ENCODE peak calls at places on chromosomes 5 and 9, in six cellular contexts. S, E, V, U, B and Y are unnamed samples.

GRCh38 chr9:121861501-121862180 is 210.2 kb downstream of the DAB2IP start:
- DNase-seq in S (peak), E (no peak), V (no peak), U (peak), B (peak), Y (no peak)

GRCh38 chr5:150710165-150710564 is 9.3 kb upstream of the RBM22 start:
- DNase-seq in S (no peak), E (no peak), V (no peak), U (peak), B (peak), Y (no peak)

GRCh38 chr5:178078197-178078995 is 34.9 kb upstream of the N4BP3 start:
- DNase-seq in S (peak), E (no peak), V (no peak), U (no peak), B (peak), Y (no peak)

GRCh38 chr9:74645007-74645639 is 148.0 kb downstream of the RORB start:
- DNase-seq in S (no peak), E (no peak), V (no peak), U (peak), B (peak), Y (no peak)

GRCh38 chr9:86454701-86455402 is 100.6 kb upstream of the TUT7 start:
- DNase-seq in S (no peak), E (no peak), V (no peak), U (no peak), B (no peak), Y (no peak)

GRCh38 chr9:13279284-13280162 is at the start of gene MPDZ:
- DNase-seq in S (peak), E (peak), V (no peak), U (peak), B (peak), Y (no peak)

GRCh38 chr5:82244151-82244550 is 34.0 kb downstream of the RPS23 start:
- DNase-seq in S (no peak), E (no peak), V (no peak), U (no peak), B (no peak), Y (no peak)

GRCh38 chr5:114152656-114153360 is 209.1 kb upstream of the KCNN2 start:
- DNase-seq in S (no peak), E (no peak), V (no peak), U (no peak), B (peak), Y (no peak)

GRCh38 chr5:56633950-56634349 is 181.4 kb upstream of the MAP3K1 start:
- DNase-seq in S (no peak), E (no peak), V (no peak), U (no peak), B (peak), Y (no peak)

GRCh38 chr9:4152876-4153275 is 147.0 kb downstream of the GLIS3 start:
- DNase-seq in S (no peak), E (no peak), V (no peak), U (no peak), B (peak), Y (no peak)

GRCh38 chr9:74803366-74804017 is 84.2 kb downstream of the TRPM6 start:
- DNase-seq in S (no peak), E (no peak), V (no peak), U (no peak), B (peak), Y (no peak)

GRCh38 chr5:71955718-71956117 is 151.6 kb upstream of the MAP1B start:
- DNase-seq in S (no peak), E (no peak), V (no peak), U (no peak), B (no peak), Y (no peak)

GRCh38 chr9:92989561-92989960 is 42.2 kb downstream of the FGD3 start:
- DNase-seq in S (no peak), E (no peak), V (no peak), U (peak), B (no peak), Y (no peak)